ENCODE peak calls at places on chromosomes 5 and 9, in six cellular contexts. M is adrenal gland; K is stomach; W is tibial nerve; A is stimulated activated CD8-positive, alpha-beta memory T cell treated with anti-CD3 and anti-CD28 coated beads, Interleukin-7, amount 100 ng/mL, for 24 hours; R is endodermal cell. D is an unnamed sample.
A peak's percentile ranks its signal among the peaks of the same experiment; 100 is the strongest.

GRCh38 chr5:68725905-68726683 is 367.7 kb upstream of the SLC30A5 start:
- DNase-seq in A (no peak), W (no peak), M (no peak), K (no peak), R (no peak), D (no peak)

GRCh38 chr5:148949871-148950863 is 112.7 kb downstream of the SH3TC2 start:
- DNase-seq in M (no peak), A (no peak), W (no peak), K (no peak), R (peak; percentile 62), D (no peak)

GRCh38 chr5:6825678-6826244 is 112.5 kb downstream of the TENT4A start:
- DNase-seq in A (no peak), M (no peak), W (no peak), R (no peak), K (no peak), D (no peak)

GRCh38 chr9:99778308-99778707 is 43.4 kb upstream of the NR4A3 start:
- DNase-seq in R (no peak), W (no peak), K (no peak), A (no peak), M (peak; percentile 43), D (peak; percentile 86)

GRCh38 chr9:136544549-136545064 is 1.2 kb downstream of the NOTCH1 start:
- DNase-seq in R (no peak), M (no peak), W (no peak), A (no peak), K (peak; percentile 57), D (peak; percentile 50)

GRCh38 chr5:72204946-72205345 is 97.7 kb downstream of the MAP1B start:
- DNase-seq in W (no peak), K (no peak), A (no peak), M (no peak), R (no peak), D (peak; percentile 39)

GRCh38 chr5:149719666-149720065 is 10.4 kb upstream of the PPARGC1B start:
- DNase-seq in W (no peak), R (no peak), M (no peak), A (no peak), K (peak; percentile 81), D (peak; percentile 15)

GRCh38 chr5:98414938-98415337 is 358.5 kb upstream of the RGMB start:
- DNase-seq in K (no peak), A (no peak), R (no peak), M (no peak), W (no peak), D (peak; percentile 99)

GRCh38 chr5:134905246-134905996 is 490 bp downstream of the PCBD2 start:
- DNase-seq in K (peak; percentile 58), A (peak; percentile 30), W (peak; percentile 55), M (peak; percentile 65), R (no peak), D (peak; percentile 72)

GRCh38 chr5:131990716-131991115 is 20.7 kb downstream of the ACSL6 start:
- DNase-seq in R (no peak), A (no peak), M (no peak), W (no peak), K (no peak), D (no peak)

D was measured in EH.